ENCODE peak calls at places on chromosomes 7 and 10, in four cellular contexts. V is mesendoderm, U is cardiac muscle cell, I is trophoblast cell. L is an unnamed sample.

GRCh38 chr7:131890191-131890590 is 333.8 kb upstream of the PODXL start:
- DNase-seq in V (no peak), U (no peak), I (no peak), L (no peak)

GRCh38 chr7:19522486-19522885 is 186.4 kb downstream of the POLR1F start:
- DNase-seq in V (no peak), U (peak; percentile 56), I (no peak), L (no peak)

GRCh38 chr7:147196476-147196875 is 1079.9 kb downstream of the CNTNAP2 start:
- DNase-seq in V (no peak), U (no peak), I (no peak), L (no peak)

GRCh38 chr10:90413196-90413595 is 444.6 kb downstream of the HTR7 start:
- DNase-seq in V (no peak), U (peak; percentile 67), I (no peak), L (no peak)

GRCh38 chr7:158020706-158021095 is 566.9 kb downstream of the PTPRN2 start:
- DNase-seq in V (no peak), U (no peak), I (no peak), L (no peak)

GRCh38 chr7:49613759-49614158 is 159.7 kb upstream of the VWC2 start:
- DNase-seq in V (no peak), U (no peak), I (no peak), L (no peak)

GRCh38 chr10:33808475-33808874 is 474.0 kb upstream of the NRP1 start:
- DNase-seq in V (no peak), U (no peak), I (no peak), L (no peak)

GRCh38 chr10:127278001-127278400 is 81.6 kb upstream of the INSYN2A start:
- DNase-seq in V (no peak), U (peak; percentile 3), I (no peak), L (no peak)

GRCh38 chr7:127290801-127291361 is 38.1 kb upstream of the GRM8 start:
- DNase-seq in V (no peak), U (no peak), I (no peak), L (no peak)

GRCh38 chr10:133347636-133348517 is 704 bp downstream of the PRAP1 start:
- DNase-seq in V (no peak), U (no peak), I (no peak), L (no peak)

GRCh38 chr7:155236386-155236785 is 61.3 kb upstream of the INSIG1 start:
- DNase-seq in V (no peak), U (no peak), I (no peak), L (no peak)

GRCh38 chr7:121891731-121892130 is 18.8 kb downstream of the PTPRZ1 start:
- DNase-seq in V (peak; percentile 27), U (no peak), I (no peak), L (no peak)

GRCh38 chr7:82729172-82730030 is 285.8 kb upstream of the CACNA2D1 start:
- DNase-seq in V (peak; percentile 55), U (peak; percentile 69), I (peak; percentile 63), L (no peak)

GRCh38 chr7:35988818-35989217 is 164.2 kb upstream of the EEPD1 start:
- DNase-seq in V (no peak), U (no peak), I (no peak), L (no peak)

GRCh38 chr7:126040114-126041045 is 1110.8 kb upstream of the POT1 start:
- DNase-seq in V (no peak), U (no peak), I (no peak), L (no peak)

GRCh38 chr7:144437370-144438191 is 34.1 kb upstream of the NOBOX start:
- DNase-seq in V (peak; percentile 70), U (peak; percentile 84), I (peak; percentile 92), L (no peak)

GRCh38 chr7:21944616-21945373 is 904 bp downstream of the CDCA7L start:
- DNase-seq in V (peak; percentile 74), U (peak; percentile 18), I (peak; percentile 80), L (no peak)

GRCh38 chr10:19638173-19638872 is 177.9 kb upstream of the PLXDC2 start:
- DNase-seq in V (no peak), U (peak; percentile 95), I (peak; percentile 90), L (peak; percentile 13)

GRCh38 chr10:131729361-131729760 is 171.4 kb upstream of the PPP2R2D start:
- DNase-seq in V (no peak), U (no peak), I (no peak), L (no peak)

GRCh38 chr10:94133239-94133638 is 139.5 kb downstream of the PLCE1 start:
- DNase-seq in V (no peak), U (no peak), I (no peak), L (peak; percentile 80)

GRCh38 chr10:94131885-94132284 is 138.2 kb downstream of the PLCE1 start:
- DNase-seq in V (no peak), U (peak; percentile 69), I (no peak), L (no peak)

GRCh38 chr10:94125856-94126255 is 132.1 kb downstream of the PLCE1 start:
- DNase-seq in V (peak; percentile 25), U (peak; percentile 52), I (peak; percentile 42), L (no peak)

DNA sequence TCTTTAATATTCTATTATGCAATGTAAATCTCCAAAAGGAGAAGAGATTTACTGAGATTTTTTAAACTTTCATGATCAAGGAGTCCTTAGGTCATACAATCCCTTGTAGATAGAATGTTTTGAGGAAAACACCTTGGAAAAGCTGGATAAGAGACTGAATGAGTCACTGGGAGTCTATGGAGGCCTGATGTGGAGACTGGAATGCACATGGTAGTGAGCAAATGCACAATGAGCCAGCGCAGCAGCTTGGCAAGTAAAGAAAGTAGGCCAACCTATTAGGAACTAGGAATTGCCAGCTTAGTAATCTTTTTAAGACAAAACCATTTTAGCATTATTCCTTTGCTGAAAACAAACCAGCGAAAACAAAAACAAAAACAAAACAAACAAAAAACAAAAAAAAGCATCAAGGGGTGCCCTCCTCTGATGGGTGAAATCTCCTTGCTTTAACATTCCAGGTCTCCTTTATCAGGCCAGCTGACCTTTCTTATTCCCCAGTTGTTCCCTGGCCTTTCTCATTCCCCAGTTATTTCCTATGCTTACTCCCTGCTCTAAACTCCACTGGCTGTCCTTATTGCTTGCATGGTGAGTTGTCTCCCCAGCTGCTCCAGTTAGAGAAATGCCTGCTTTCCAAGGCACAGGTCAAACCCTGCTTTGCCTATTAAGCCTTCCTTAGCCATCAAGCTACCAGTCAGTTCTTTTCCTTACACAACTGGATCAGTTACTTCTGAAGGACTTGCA is 135.8 kb downstream of the PLCE1 start:
- DNase-seq in V (no peak), U (peak; percentile 74), I (peak; percentile 47), L (no peak)
- H3K4me1 ChIP-seq in V (no peaks in the 10 kb centered on the region), U (no peaks in the 10 kb centered on the region), I (no peaks in the 10 kb centered on the region), L (peaks cover 45% of the 10 kb centered on the region)

GRCh38 chr10:88122145-88122544 is 258.7 kb downstream of the PTEN start:
- DNase-seq in V (peak; percentile 90), U (no peak), I (no peak), L (no peak)
- H3K27ac ChIP-seq in V (no peak overlapping the region), U (no peak overlapping the region), I (no peak overlapping the region), L (no peak overlapping the region)

GRCh38 chr10:12721334-12721733 is 280.2 kb downstream of the CCDC3 start:
- DNase-seq in V (no peak), U (no peak), I (no peak), L (no peak)

GRCh38 chr10:12719365-12719764 is 282.1 kb downstream of the CCDC3 start:
- DNase-seq in V (no peak), U (peak; percentile 61), I (no peak), L (no peak)

GRCh38 chr10:12716042-12716441 is 285.5 kb downstream of the CCDC3 start:
- DNase-seq in V (peak; percentile 68), U (no peak), I (no peak), L (no peak)

GRCh38 chr10:12720217-12720981 is 281.1 kb downstream of the CCDC3 start:
- DNase-seq in V (peak; percentile 85), U (peak; percentile 85), I (peak; percentile 85), L (peak; percentile 63)

GRCh38 chr10:12717981-12718707 is 283.4 kb downstream of the CCDC3 start:
- DNase-seq in V (peak; percentile 29), U (peak; percentile 35), I (peak; percentile 37), L (no peak)
- H3K4me1 ChIP-seq in V (peaks cover 3% of the 10 kb centered on the region), U (no peaks in the 10 kb centered on the region), I (no peaks in the 10 kb centered on the region), L (peaks cover 15% of the 10 kb centered on the region)

DNA sequence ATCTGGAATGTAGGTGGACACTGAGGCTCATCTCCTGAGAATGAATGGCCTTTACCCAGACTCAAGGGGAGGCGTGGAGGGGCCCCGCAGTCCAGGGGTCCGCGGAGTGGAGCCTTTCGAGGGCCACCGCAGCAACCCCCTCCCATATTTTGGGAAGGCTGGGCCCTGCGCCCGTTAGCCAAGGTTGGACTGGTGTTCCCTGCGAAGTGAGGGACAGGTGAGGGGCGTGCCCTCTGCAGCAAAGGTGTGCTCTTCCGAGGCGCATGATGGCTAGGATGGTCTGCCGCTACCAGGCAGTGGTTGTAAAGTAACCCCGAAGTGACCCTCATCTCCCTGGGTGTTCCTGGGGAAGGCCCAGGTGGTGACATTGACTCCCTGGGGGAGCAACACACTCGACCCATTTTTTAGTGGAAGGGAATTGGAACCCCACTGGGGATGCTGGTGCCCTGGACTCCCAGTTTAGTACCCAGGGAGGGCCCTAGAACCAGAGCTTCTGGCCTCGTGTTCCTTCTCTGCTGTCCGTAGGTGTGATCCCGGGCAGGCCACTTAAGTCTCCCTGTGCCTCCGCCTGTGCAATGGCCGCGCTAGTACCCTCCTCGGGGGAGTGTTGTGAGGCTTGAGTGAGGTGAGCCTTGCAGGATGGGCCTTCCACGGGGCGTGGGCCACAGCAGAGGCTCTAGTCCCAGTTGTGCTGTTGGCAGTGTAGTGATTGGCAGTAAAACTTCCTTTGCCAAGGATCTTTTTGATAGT is 779 bp downstream of the FAM241B start:
- DNase-seq in V (no peak), U (no peak), I (no peak), L (no peak)
- H3K27ac ChIP-seq in V (no peak overlapping the region), U (no peak overlapping the region), I (no peak overlapping the region), L (no peak overlapping the region)

GRCh38 chr7:137966636-137967142 is 35.2 kb downstream of the CREB3L2 start:
- DNase-seq in V (no peak), U (no peak), I (no peak), L (no peak)
- H3K4me1 ChIP-seq in V (peaks cover 12% of the 10 kb centered on the region), U (peaks cover 4% of the 10 kb centered on the region), I (peaks cover 24% of the 10 kb centered on the region), L (peaks cover 59% of the 10 kb centered on the region)

DNA sequence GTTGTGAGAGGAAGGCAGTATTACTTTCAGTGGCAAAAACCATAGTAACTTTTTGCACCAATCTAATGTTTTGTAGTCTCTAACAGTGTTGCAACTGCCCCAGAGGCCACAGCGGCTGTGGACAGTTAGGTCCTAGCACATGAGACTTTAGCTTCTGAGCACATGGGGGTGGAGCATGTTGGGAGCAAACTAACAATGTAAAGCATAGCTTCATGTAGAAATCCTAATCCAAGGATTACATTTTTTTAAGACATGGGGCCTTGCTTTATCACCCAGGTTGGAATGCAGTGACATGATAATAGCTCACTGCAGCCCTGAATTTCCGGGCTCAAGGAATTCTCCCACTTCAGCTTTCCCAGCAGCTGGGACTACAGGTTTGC is 49.0 kb downstream of the LAMB1 start:
- DNase-seq in V (no peak), U (peak; percentile 50), I (peak; percentile 80), L (no peak)
- H3K27ac ChIP-seq in V (no peak overlapping the region), U (no peak overlapping the region), I (peak overlapping the region; percentile 40), L (no peak overlapping the region)

DNA sequence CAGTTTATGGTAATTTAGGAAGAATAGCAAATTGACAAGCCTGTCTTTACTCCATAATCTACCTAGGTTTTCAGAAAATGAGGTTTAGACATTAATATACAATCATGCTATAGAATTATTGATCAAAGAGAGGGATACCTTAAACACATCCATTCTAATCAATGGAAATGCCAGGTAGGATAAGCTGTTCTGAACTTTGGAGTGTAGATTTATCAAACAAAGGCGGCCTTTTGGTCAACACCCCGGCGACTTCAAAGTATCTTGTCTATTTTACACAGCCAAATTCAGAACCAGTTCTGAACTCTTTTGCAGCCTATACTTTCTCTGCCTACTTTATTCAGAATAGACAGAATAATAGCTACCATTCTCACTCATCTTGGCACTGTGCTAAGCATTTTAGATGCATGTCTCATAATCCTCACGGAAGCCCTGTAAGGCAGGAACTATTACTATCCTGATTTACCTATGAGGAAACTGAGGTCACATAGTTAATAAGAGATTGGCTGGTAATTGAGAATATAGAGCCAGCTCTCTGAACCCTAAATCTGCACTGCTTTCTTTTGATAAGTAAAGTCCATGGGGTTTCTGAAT is 641.9 kb upstream of the LRRTM3 start:
- DNase-seq in V (no peak), U (no peak), I (no peak), L (no peak)
- H3K4me1 ChIP-seq in V (no peaks in the 10 kb centered on the region), U (no peaks in the 10 kb centered on the region), I (no peaks in the 10 kb centered on the region), L (no peaks in the 10 kb centered on the region)